ENCODE peak calls at places on chromosomes 7 and 10, in six cellular contexts. O is spleen, N is psoas muscle, Z is left ventricle myocardium inferior, B is stomach, M is PC-3. H is an unnamed sample.

GRCh38 chr10:26391701-26392695 is 46.1 kb upstream of the APBB1IP start:
- DNase-seq in O (peak; percentile 85), N (no peak), Z (peak; percentile 15), B (no peak), M (no peak), H (no peak)

GRCh38 chr7:90424720-90425119 is 21.5 kb downstream of the CLDN12 start:
- DNase-seq in O (no peak), N (no peak), Z (no peak), B (no peak), M (no peak), H (no peak)

GRCh38 chr7:151245360-151246160 is 2.9 kb downstream of the SMARCD3 start:
- DNase-seq in O (peak; percentile 90), N (peak; percentile 76), Z (no peak), B (peak; percentile 49), M (peak; percentile 30), H (no peak)

GRCh38 chr7:134763960-134764359 is 15.5 kb upstream of the CALD1 start:
- DNase-seq in O (no peak), N (no peak), Z (peak; percentile 40), B (no peak), M (no peak), H (no peak)

GRCh38 chr10:36888925-36889573 is 236.3 kb upstream of the ANKRD30A start:
- DNase-seq in O (no peak), N (no peak), Z (no peak), B (peak; percentile 42), M (peak; percentile 96), H (peak; percentile 36)

GRCh38 chr7:140686921-140687320 is 9.6 kb upstream of the NDUFB2 start:
- DNase-seq in O (peak; percentile 62), N (no peak), Z (no peak), B (no peak), M (no peak), H (no peak)

GRCh38 chr7:144854839-144855424 is 19.1 kb upstream of the TPK1 start:
- DNase-seq in O (no peak), N (no peak), Z (no peak), B (no peak), M (peak; percentile 53), H (peak; percentile 41)

GRCh38 chr10:63236113-63236935 is 103.2 kb downstream of the NRBF2 start:
- DNase-seq in O (no peak), N (no peak), Z (no peak), B (no peak), M (peak; percentile 100), H (peak; percentile 93)

GRCh38 chr10:93415693-93416092 is 66.4 kb downstream of the MYOF start:
- DNase-seq in O (no peak), N (no peak), Z (no peak), B (no peak), M (peak; percentile 12), H (no peak)

GRCh38 chr10:86673216-86673826 is 5.0 kb downstream of the LDB3 start:
- DNase-seq in O (no peak), N (no peak), Z (no peak), B (no peak), M (no peak), H (no peak)

GRCh38 chr10:86782691-86783418 is 26.4 kb downstream of the BMPR1A start:
- DNase-seq in O (no peak), N (no peak), Z (no peak), B (no peak), M (no peak), H (no peak)

GRCh38 chr10:14571866-14572507 is 202.7 kb downstream of the FAM107B start:
- DNase-seq in O (peak; percentile 81), N (no peak), Z (no peak), B (peak; percentile 92), M (peak; percentile 72), H (peak; percentile 96)

GRCh38 chr10:34906021-34906965 is 91.2 kb upstream of the PARD3 start:
- DNase-seq in O (no peak), N (peak; percentile 61), Z (no peak), B (no peak), M (no peak), H (peak; percentile 95)

GRCh38 chr7:35446091-35446490 is 192.2 kb upstream of the TBX20 start:
- DNase-seq in O (no peak), N (no peak), Z (peak; percentile 41), B (no peak), M (no peak), H (no peak)

GRCh38 chr7:30465342-30466170 is 13.0 kb downstream of the NOD1 start:
- DNase-seq in O (no peak), N (no peak), Z (no peak), B (no peak), M (no peak), H (no peak)

GRCh38 chr10:68897336-68897741 is 3.8 kb upstream of the DDX50 start:
- DNase-seq in O (no peak), N (no peak), Z (no peak), B (peak; percentile 37), M (peak; percentile 85), H (peak; percentile 64)

GRCh38 chr10:22684707-22685106 is 29.7 kb downstream of the PIP4K2A start:
- DNase-seq in O (no peak), N (no peak), Z (no peak), B (no peak), M (peak; percentile 11), H (no peak)

GRCh38 chr7:44460325-44460724 is 30.1 kb downstream of the NUDCD3 start:
- DNase-seq in O (no peak), N (no peak), Z (no peak), B (no peak), M (no peak), H (peak; percentile 15)

GRCh38 chr7:15602236-15602635 is 40.4 kb upstream of the AGMO start:
- DNase-seq in O (no peak), N (no peak), Z (no peak), B (no peak), M (no peak), H (peak; percentile 36)

GRCh38 chr7:44348300-44348699 is 22.9 kb upstream of the CAMK2B start:
- DNase-seq in O (no peak), N (no peak), Z (no peak), B (no peak), M (peak; percentile 50), H (peak; percentile 11)

GRCh38 chr7:95411666-95412065 is 15.5 kb upstream of the PON3 start:
- DNase-seq in O (no peak), N (no peak), Z (no peak), B (no peak), M (no peak), H (no peak)

GRCh38 chr10:53839437-53840039 is 961.5 kb downstream of the PCDH15 start:
- DNase-seq in O (no peak), N (no peak), Z (no peak), B (no peak), M (peak; percentile 78), H (peak; percentile 49)

GRCh38 chr7:2965745-2966270 is 77.9 kb downstream of the CARD11 start:
- DNase-seq in O (no peak), N (no peak), Z (no peak), B (no peak), M (no peak), H (no peak)

GRCh38 chr10:114057845-114058244 is 14.2 kb downstream of the ADRB1 start:
- DNase-seq in O (no peak), N (no peak), Z (no peak), B (no peak), M (no peak), H (no peak)

GRCh38 chr7:158614695-158615094 is 27.1 kb upstream of the PTPRN2 start:
- DNase-seq in O (no peak), N (no peak), Z (no peak), B (no peak), M (peak; percentile 13), H (peak; percentile 27)

GRCh38 chr10:102375250-102375649 is 20.3 kb upstream of the NFKB2 start:
- DNase-seq in O (no peak), N (no peak), Z (no peak), B (no peak), M (no peak), H (no peak)

GRCh38 chr10:102367441-102367840 is 28.1 kb upstream of the NFKB2 start:
- DNase-seq in O (no peak), N (no peak), Z (no peak), B (no peak), M (no peak), H (peak; percentile 22)

GRCh38 chr10:102375867-102376266 is 19.6 kb upstream of the NFKB2 start:
- DNase-seq in O (no peak), N (no peak), Z (no peak), B (no peak), M (no peak), H (no peak)

GRCh38 chr10:102368072-102368471 is 27.4 kb upstream of the NFKB2 start:
- DNase-seq in O (no peak), N (no peak), Z (no peak), B (no peak), M (no peak), H (peak; percentile 51)

DNA sequence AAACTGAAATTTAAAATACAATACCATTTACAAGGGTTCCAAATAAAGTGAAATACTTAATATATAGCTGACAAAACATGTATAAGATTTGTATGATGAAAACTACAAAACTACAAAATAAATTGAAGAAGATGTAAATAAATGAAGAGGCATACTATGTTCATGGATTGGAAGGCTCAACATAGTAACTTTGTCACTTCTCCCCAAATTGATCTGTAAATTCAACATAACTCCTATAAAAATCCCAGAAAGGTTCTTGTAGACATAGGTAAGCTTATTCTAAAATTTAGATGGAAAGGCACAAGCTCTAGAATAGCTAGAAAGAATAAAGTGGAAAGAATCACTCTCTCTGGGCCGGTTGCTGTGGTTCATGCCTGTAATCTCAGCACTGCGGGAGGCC is 24.2 kb upstream of the NFKB2 start:
- DNase-seq in O (no peak), N (no peak), Z (no peak), B (no peak), M (no peak), H (no peak)
- H3K36me3 ChIP-seq in O (peaks cover 14% of the 10 kb centered on the region), N (peaks cover 21% of the 10 kb centered on the region), Z (peaks cover 100% of the 10 kb centered on the region), B (peaks cover 100% of the 10 kb centered on the region), M (peaks cover 43% of the 10 kb centered on the region), H (peaks cover 34% of the 10 kb centered on the region)

DNA sequence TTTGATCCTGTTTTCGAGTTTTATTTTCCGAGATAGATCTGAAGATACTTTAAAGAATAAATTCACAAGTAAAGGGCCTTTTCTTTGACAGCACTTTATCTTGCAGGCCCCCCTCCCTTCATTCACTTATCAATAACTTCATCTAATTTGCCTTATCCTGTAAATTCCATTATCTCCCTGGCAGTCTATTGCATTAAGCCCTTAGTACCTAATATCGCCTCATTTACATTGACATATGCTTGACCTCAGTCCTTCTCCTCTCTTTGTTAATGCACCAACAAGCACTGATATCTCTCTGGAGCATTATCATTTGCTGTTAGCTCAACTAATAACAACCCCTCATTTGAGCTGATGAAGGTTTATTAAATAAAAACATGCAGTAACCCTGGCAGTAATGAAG is 46.7 kb downstream of the EXOC4 start:
- DNase-seq in O (no peak), N (no peak), Z (no peak), B (no peak), M (no peak), H (no peak)
- TF ChIP-seq CTCF in O (no peak), N (no peak), Z (no peak), B (no peak), M (no peak), H (no peak)

DNA sequence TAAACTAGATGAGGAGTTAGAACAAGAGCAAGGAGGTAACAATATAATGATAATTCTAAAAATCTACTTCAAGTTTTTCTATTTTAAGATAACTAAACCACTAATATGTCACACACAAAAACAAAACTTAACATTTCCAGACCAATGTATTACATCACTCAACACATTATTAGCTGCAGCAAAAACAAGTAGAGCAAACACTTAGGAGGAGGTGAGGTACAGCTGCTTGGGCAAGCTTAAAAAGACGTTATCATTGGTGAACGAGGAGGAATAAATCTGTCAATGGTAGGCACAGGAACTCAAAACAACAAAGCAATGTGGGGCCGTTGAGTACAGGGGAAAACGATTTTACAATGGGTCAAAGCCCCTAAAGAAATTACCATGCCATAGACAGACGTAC is 58.8 kb downstream of the EZH2 start:
- DNase-seq in O (no peak), N (no peak), Z (no peak), B (no peak), M (no peak), H (no peak)
- H3K36me3 ChIP-seq in O (no peaks in the 10 kb centered on the region), N (peaks cover 3% of the 10 kb centered on the region), Z (peaks cover 3% of the 10 kb centered on the region), B (peaks cover 5% of the 10 kb centered on the region), M (peaks cover 34% of the 10 kb centered on the region), H (no peaks in the 10 kb centered on the region)

GRCh38 chr10:95906675-95907453 is 911 bp upstream of the CC2D2B start:
- DNase-seq in O (peak; percentile 76), N (peak; percentile 58), Z (peak; percentile 26), B (peak; percentile 51), M (peak; percentile 51), H (peak; percentile 49)
- TF ChIP-seq CTCF in O (no peak), N (no peak), Z (peak; percentile 8), B (no peak), M (peak; percentile 9), H (peak; percentile 6)